ENCODE peak calls at places on chromosomes 3 and 15, in six cellular contexts. One of them, this sample, is unnamed.

GRCh38 chr3:47365213-47366153 is 15.3 kb upstream of the PTPN23 start:
- DNase-seq in KBM-7: peak; percentile 42
- DNase-seq in DMS 273 treated with DMSO at 0.1 percent for 48 hours: no peak
- DNase-seq in transverse colon: no peak
- DNase-seq in stimulated activated naive CD8-positive, alpha-beta T cell treated with anti-CD3 and anti-CD28 coated beads, Interleukin-15, Interleukin-2, amounts not matched to agents 100 U/mL and 50 U/mL, for 24 hours: no peak
- DNase-seq in T-helper 2 cell treated with Interferon-gamma antibody and Interleukin-4, amounts not matched to agents 5 μg/mL and 100 μg/mL, for 36 hours: no peak
- DNase-seq in this sample: no peak

GRCh38 chr3:63970596-63971468 is 52.5 kb downstream of the PSMD6 start:
- DNase-seq in KBM-7: no peak
- DNase-seq in DMS 273 treated with DMSO at 0.1 percent for 48 hours: no peak
- DNase-seq in transverse colon: no peak
- DNase-seq in stimulated activated naive CD8-positive, alpha-beta T cell treated with anti-CD3 and anti-CD28 coated beads, Interleukin-15, Interleukin-2, amounts not matched to agents 100 U/mL and 50 U/mL, for 24 hours: no peak
- DNase-seq in T-helper 2 cell treated with Interferon-gamma antibody and Interleukin-4, amounts not matched to agents 5 μg/mL and 100 μg/mL, for 36 hours: no peak
- DNase-seq in this sample: no peak

GRCh38 chr3:120682095-120682681 is at the start of gene HGD:
- DNase-seq in KBM-7: no peak
- DNase-seq in DMS 273 treated with DMSO at 0.1 percent for 48 hours: no peak
- DNase-seq in transverse colon: peak; percentile 70
- DNase-seq in stimulated activated naive CD8-positive, alpha-beta T cell treated with anti-CD3 and anti-CD28 coated beads, Interleukin-15, Interleukin-2, amounts not matched to agents 100 U/mL and 50 U/mL, for 24 hours: no peak
- DNase-seq in T-helper 2 cell treated with Interferon-gamma antibody and Interleukin-4, amounts not matched to agents 5 μg/mL and 100 μg/mL, for 36 hours: no peak
- DNase-seq in this sample: peak; percentile 15

GRCh38 chr15:48475600-48476395 is 144.6 kb downstream of the DUT start:
- DNase-seq in KBM-7: no peak
- DNase-seq in DMS 273 treated with DMSO at 0.1 percent for 48 hours: no peak
- DNase-seq in transverse colon: no peak
- DNase-seq in stimulated activated naive CD8-positive, alpha-beta T cell treated with anti-CD3 and anti-CD28 coated beads, Interleukin-15, Interleukin-2, amounts not matched to agents 100 U/mL and 50 U/mL, for 24 hours: no peak
- DNase-seq in T-helper 2 cell treated with Interferon-gamma antibody and Interleukin-4, amounts not matched to agents 5 μg/mL and 100 μg/mL, for 36 hours: no peak
- DNase-seq in this sample: no peak

GRCh38 chr15:41559489-41560177 is 621 bp downstream of the TYRO3 start:
- DNase-seq in KBM-7: peak; percentile 16
- DNase-seq in DMS 273 treated with DMSO at 0.1 percent for 48 hours: no peak
- DNase-seq in transverse colon: no peak
- DNase-seq in stimulated activated naive CD8-positive, alpha-beta T cell treated with anti-CD3 and anti-CD28 coated beads, Interleukin-15, Interleukin-2, amounts not matched to agents 100 U/mL and 50 U/mL, for 24 hours: no peak
- DNase-seq in T-helper 2 cell treated with Interferon-gamma antibody and Interleukin-4, amounts not matched to agents 5 μg/mL and 100 μg/mL, for 36 hours: no peak
- DNase-seq in this sample: peak; percentile 6

GRCh38 chr3:3087279-3087678 is 22.9 kb downstream of the IL5RA start:
- DNase-seq in KBM-7: no peak
- DNase-seq in DMS 273 treated with DMSO at 0.1 percent for 48 hours: no peak
- DNase-seq in transverse colon: no peak
- DNase-seq in stimulated activated naive CD8-positive, alpha-beta T cell treated with anti-CD3 and anti-CD28 coated beads, Interleukin-15, Interleukin-2, amounts not matched to agents 100 U/mL and 50 U/mL, for 24 hours: no peak
- DNase-seq in T-helper 2 cell treated with Interferon-gamma antibody and Interleukin-4, amounts not matched to agents 5 μg/mL and 100 μg/mL, for 36 hours: no peak
- DNase-seq in this sample: no peak

GRCh38 chr3:195886181-195887141 is 21.9 kb downstream of the TNK2 start:
- DNase-seq in KBM-7: no peak
- DNase-seq in DMS 273 treated with DMSO at 0.1 percent for 48 hours: no peak
- DNase-seq in transverse colon: no peak
- DNase-seq in stimulated activated naive CD8-positive, alpha-beta T cell treated with anti-CD3 and anti-CD28 coated beads, Interleukin-15, Interleukin-2, amounts not matched to agents 100 U/mL and 50 U/mL, for 24 hours: no peak
- DNase-seq in T-helper 2 cell treated with Interferon-gamma antibody and Interleukin-4, amounts not matched to agents 5 μg/mL and 100 μg/mL, for 36 hours: no peak
- DNase-seq in this sample: no peak

GRCh38 chr3:183253961-183254815 is 1.1 kb downstream of the B3GNT5 start:
- DNase-seq in KBM-7: peak; percentile 62
- DNase-seq in DMS 273 treated with DMSO at 0.1 percent for 48 hours: no peak
- DNase-seq in transverse colon: peak; percentile 45
- DNase-seq in stimulated activated naive CD8-positive, alpha-beta T cell treated with anti-CD3 and anti-CD28 coated beads, Interleukin-15, Interleukin-2, amounts not matched to agents 100 U/mL and 50 U/mL, for 24 hours: peak; percentile 44
- DNase-seq in T-helper 2 cell treated with Interferon-gamma antibody and Interleukin-4, amounts not matched to agents 5 μg/mL and 100 μg/mL, for 36 hours: peak; percentile 32
- DNase-seq in this sample: peak; percentile 57

GRCh38 chr3:49554639-49555265 is 475 bp downstream of the BSN start:
- DNase-seq in KBM-7: no peak
- DNase-seq in DMS 273 treated with DMSO at 0.1 percent for 48 hours: no peak
- DNase-seq in transverse colon: peak; percentile 57
- DNase-seq in stimulated activated naive CD8-positive, alpha-beta T cell treated with anti-CD3 and anti-CD28 coated beads, Interleukin-15, Interleukin-2, amounts not matched to agents 100 U/mL and 50 U/mL, for 24 hours: peak; percentile 70
- DNase-seq in T-helper 2 cell treated with Interferon-gamma antibody and Interleukin-4, amounts not matched to agents 5 μg/mL and 100 μg/mL, for 36 hours: no peak
- DNase-seq in this sample: no peak

GRCh38 chr15:49990835-49991540 is 128.0 kb downstream of the ATP8B4 start:
- DNase-seq in KBM-7: no peak
- DNase-seq in DMS 273 treated with DMSO at 0.1 percent for 48 hours: no peak
- DNase-seq in transverse colon: no peak
- DNase-seq in stimulated activated naive CD8-positive, alpha-beta T cell treated with anti-CD3 and anti-CD28 coated beads, Interleukin-15, Interleukin-2, amounts not matched to agents 100 U/mL and 50 U/mL, for 24 hours: no peak
- DNase-seq in T-helper 2 cell treated with Interferon-gamma antibody and Interleukin-4, amounts not matched to agents 5 μg/mL and 100 μg/mL, for 36 hours: no peak
- DNase-seq in this sample: no peak

GRCh38 chr3:46656778-46657556 is 36.5 kb downstream of the ALS2CL start:
- DNase-seq in KBM-7: no peak
- DNase-seq in DMS 273 treated with DMSO at 0.1 percent for 48 hours: peak; percentile 37
- DNase-seq in transverse colon: no peak
- DNase-seq in stimulated activated naive CD8-positive, alpha-beta T cell treated with anti-CD3 and anti-CD28 coated beads, Interleukin-15, Interleukin-2, amounts not matched to agents 100 U/mL and 50 U/mL, for 24 hours: no peak
- DNase-seq in T-helper 2 cell treated with Interferon-gamma antibody and Interleukin-4, amounts not matched to agents 5 μg/mL and 100 μg/mL, for 36 hours: no peak
- DNase-seq in this sample: no peak

GRCh38 chr15:98124576-98124975 is 164.1 kb downstream of the ARRDC4 start:
- DNase-seq in KBM-7: no peak
- DNase-seq in DMS 273 treated with DMSO at 0.1 percent for 48 hours: no peak
- DNase-seq in transverse colon: no peak
- DNase-seq in stimulated activated naive CD8-positive, alpha-beta T cell treated with anti-CD3 and anti-CD28 coated beads, Interleukin-15, Interleukin-2, amounts not matched to agents 100 U/mL and 50 U/mL, for 24 hours: no peak
- DNase-seq in T-helper 2 cell treated with Interferon-gamma antibody and Interleukin-4, amounts not matched to agents 5 μg/mL and 100 μg/mL, for 36 hours: no peak
- DNase-seq in this sample: no peak

GRCh38 chr3:153903430-153903829 is 217.8 kb upstream of the ARHGEF26 start:
- DNase-seq in KBM-7: no peak
- DNase-seq in DMS 273 treated with DMSO at 0.1 percent for 48 hours: no peak
- DNase-seq in transverse colon: no peak
- DNase-seq in stimulated activated naive CD8-positive, alpha-beta T cell treated with anti-CD3 and anti-CD28 coated beads, Interleukin-15, Interleukin-2, amounts not matched to agents 100 U/mL and 50 U/mL, for 24 hours: no peak
- DNase-seq in T-helper 2 cell treated with Interferon-gamma antibody and Interleukin-4, amounts not matched to agents 5 μg/mL and 100 μg/mL, for 36 hours: no peak
- DNase-seq in this sample: no peak

GRCh38 chr3:76349715-76350480 is 564.5 kb upstream of the ZNF717 start:
- DNase-seq in KBM-7: no peak
- DNase-seq in DMS 273 treated with DMSO at 0.1 percent for 48 hours: no peak
- DNase-seq in transverse colon: no peak
- DNase-seq in stimulated activated naive CD8-positive, alpha-beta T cell treated with anti-CD3 and anti-CD28 coated beads, Interleukin-15, Interleukin-2, amounts not matched to agents 100 U/mL and 50 U/mL, for 24 hours: no peak
- DNase-seq in T-helper 2 cell treated with Interferon-gamma antibody and Interleukin-4, amounts not matched to agents 5 μg/mL and 100 μg/mL, for 36 hours: no peak
- DNase-seq in this sample: no peak

GRCh38 chr15:50883903-50884302 is 24.6 kb upstream of the AP4E1 start:
- DNase-seq in KBM-7: peak; percentile 86
- DNase-seq in DMS 273 treated with DMSO at 0.1 percent for 48 hours: no peak
- DNase-seq in transverse colon: peak; percentile 38
- DNase-seq in stimulated activated naive CD8-positive, alpha-beta T cell treated with anti-CD3 and anti-CD28 coated beads, Interleukin-15, Interleukin-2, amounts not matched to agents 100 U/mL and 50 U/mL, for 24 hours: peak; percentile 37
- DNase-seq in T-helper 2 cell treated with Interferon-gamma antibody and Interleukin-4, amounts not matched to agents 5 μg/mL and 100 μg/mL, for 36 hours: peak; percentile 44
- DNase-seq in this sample: peak; percentile 78

GRCh38 chr15:42932833-42933515 is 12.4 kb upstream of the TTBK2 start:
- DNase-seq in KBM-7: no peak
- DNase-seq in DMS 273 treated with DMSO at 0.1 percent for 48 hours: no peak
- DNase-seq in transverse colon: no peak
- DNase-seq in stimulated activated naive CD8-positive, alpha-beta T cell treated with anti-CD3 and anti-CD28 coated beads, Interleukin-15, Interleukin-2, amounts not matched to agents 100 U/mL and 50 U/mL, for 24 hours: no peak
- DNase-seq in T-helper 2 cell treated with Interferon-gamma antibody and Interleukin-4, amounts not matched to agents 5 μg/mL and 100 μg/mL, for 36 hours: no peak
- DNase-seq in this sample: no peak

GRCh38 chr3:9883676-9884554 is 3.9 kb upstream of the CIDEC start:
- DNase-seq in KBM-7: no peak
- DNase-seq in DMS 273 treated with DMSO at 0.1 percent for 48 hours: no peak
- DNase-seq in transverse colon: no peak
- DNase-seq in stimulated activated naive CD8-positive, alpha-beta T cell treated with anti-CD3 and anti-CD28 coated beads, Interleukin-15, Interleukin-2, amounts not matched to agents 100 U/mL and 50 U/mL, for 24 hours: no peak
- DNase-seq in T-helper 2 cell treated with Interferon-gamma antibody and Interleukin-4, amounts not matched to agents 5 μg/mL and 100 μg/mL, for 36 hours: no peak
- DNase-seq in this sample: no peak

GRCh38 chr15:48191574-48192225 is at the start of gene CTXN2:
- DNase-seq in KBM-7: no peak
- DNase-seq in DMS 273 treated with DMSO at 0.1 percent for 48 hours: peak; percentile 6
- DNase-seq in transverse colon: peak; percentile 7
- DNase-seq in stimulated activated naive CD8-positive, alpha-beta T cell treated with anti-CD3 and anti-CD28 coated beads, Interleukin-15, Interleukin-2, amounts not matched to agents 100 U/mL and 50 U/mL, for 24 hours: no peak
- DNase-seq in T-helper 2 cell treated with Interferon-gamma antibody and Interleukin-4, amounts not matched to agents 5 μg/mL and 100 μg/mL, for 36 hours: no peak
- DNase-seq in this sample: no peak

GRCh38 chr3:50333744-50334328 is 5.8 kb upstream of the TUSC2 start:
- DNase-seq in KBM-7: no peak
- DNase-seq in DMS 273 treated with DMSO at 0.1 percent for 48 hours: no peak
- DNase-seq in transverse colon: no peak
- DNase-seq in stimulated activated naive CD8-positive, alpha-beta T cell treated with anti-CD3 and anti-CD28 coated beads, Interleukin-15, Interleukin-2, amounts not matched to agents 100 U/mL and 50 U/mL, for 24 hours: no peak
- DNase-seq in T-helper 2 cell treated with Interferon-gamma antibody and Interleukin-4, amounts not matched to agents 5 μg/mL and 100 μg/mL, for 36 hours: no peak
- DNase-seq in this sample: no peak

GRCh38 chr3:114374433-114374832 is 80.6 kb downstream of the TIGIT start:
- DNase-seq in KBM-7: no peak
- DNase-seq in DMS 273 treated with DMSO at 0.1 percent for 48 hours: no peak
- DNase-seq in transverse colon: no peak
- DNase-seq in stimulated activated naive CD8-positive, alpha-beta T cell treated with anti-CD3 and anti-CD28 coated beads, Interleukin-15, Interleukin-2, amounts not matched to agents 100 U/mL and 50 U/mL, for 24 hours: no peak
- DNase-seq in T-helper 2 cell treated with Interferon-gamma antibody and Interleukin-4, amounts not matched to agents 5 μg/mL and 100 μg/mL, for 36 hours: no peak
- DNase-seq in this sample: no peak

GRCh38 chr15:48306639-48307038 is 24.6 kb upstream of the DUT start:
- DNase-seq in KBM-7: no peak
- DNase-seq in DMS 273 treated with DMSO at 0.1 percent for 48 hours: no peak
- DNase-seq in transverse colon: no peak
- DNase-seq in stimulated activated naive CD8-positive, alpha-beta T cell treated with anti-CD3 and anti-CD28 coated beads, Interleukin-15, Interleukin-2, amounts not matched to agents 100 U/mL and 50 U/mL, for 24 hours: no peak
- DNase-seq in T-helper 2 cell treated with Interferon-gamma antibody and Interleukin-4, amounts not matched to agents 5 μg/mL and 100 μg/mL, for 36 hours: no peak
- DNase-seq in this sample: no peak

GRCh38 chr3:14823910-14824629 is 5.3 kb downstream of the FGD5 start:
- DNase-seq in KBM-7: no peak
- DNase-seq in DMS 273 treated with DMSO at 0.1 percent for 48 hours: no peak
- DNase-seq in transverse colon: no peak
- DNase-seq in stimulated activated naive CD8-positive, alpha-beta T cell treated with anti-CD3 and anti-CD28 coated beads, Interleukin-15, Interleukin-2, amounts not matched to agents 100 U/mL and 50 U/mL, for 24 hours: no peak
- DNase-seq in T-helper 2 cell treated with Interferon-gamma antibody and Interleukin-4, amounts not matched to agents 5 μg/mL and 100 μg/mL, for 36 hours: no peak
- DNase-seq in this sample: no peak

GRCh38 chr3:158727499-158728377 is 4.5 kb downstream of the RARRES1 start:
- DNase-seq in KBM-7: peak; percentile 79
- DNase-seq in DMS 273 treated with DMSO at 0.1 percent for 48 hours: peak; percentile 55
- DNase-seq in transverse colon: peak; percentile 64
- DNase-seq in stimulated activated naive CD8-positive, alpha-beta T cell treated with anti-CD3 and anti-CD28 coated beads, Interleukin-15, Interleukin-2, amounts not matched to agents 100 U/mL and 50 U/mL, for 24 hours: peak; percentile 28
- DNase-seq in T-helper 2 cell treated with Interferon-gamma antibody and Interleukin-4, amounts not matched to agents 5 μg/mL and 100 μg/mL, for 36 hours: peak; percentile 33
- DNase-seq in this sample: peak; percentile 82

GRCh38 chr15:57555270-57555669 is 36.4 kb upstream of the MYZAP start:
- DNase-seq in KBM-7: no peak
- DNase-seq in DMS 273 treated with DMSO at 0.1 percent for 48 hours: peak; percentile 79
- DNase-seq in transverse colon: no peak
- DNase-seq in stimulated activated naive CD8-positive, alpha-beta T cell treated with anti-CD3 and anti-CD28 coated beads, Interleukin-15, Interleukin-2, amounts not matched to agents 100 U/mL and 50 U/mL, for 24 hours: no peak
- DNase-seq in T-helper 2 cell treated with Interferon-gamma antibody and Interleukin-4, amounts not matched to agents 5 μg/mL and 100 μg/mL, for 36 hours: no peak
- DNase-seq in this sample: no peak

GRCh38 chr3:128861491-128861890 is 17.9 kb upstream of the ACAD9 start:
- DNase-seq in KBM-7: no peak
- DNase-seq in DMS 273 treated with DMSO at 0.1 percent for 48 hours: no peak
- DNase-seq in transverse colon: no peak
- DNase-seq in stimulated activated naive CD8-positive, alpha-beta T cell treated with anti-CD3 and anti-CD28 coated beads, Interleukin-15, Interleukin-2, amounts not matched to agents 100 U/mL and 50 U/mL, for 24 hours: no peak
- DNase-seq in T-helper 2 cell treated with Interferon-gamma antibody and Interleukin-4, amounts not matched to agents 5 μg/mL and 100 μg/mL, for 36 hours: no peak
- DNase-seq in this sample: no peak

GRCh38 chr3:112736802-112737566 is 96.0 kb upstream of the CCDC80 start:
- DNase-seq in KBM-7: no peak
- DNase-seq in DMS 273 treated with DMSO at 0.1 percent for 48 hours: no peak
- DNase-seq in transverse colon: no peak
- DNase-seq in stimulated activated naive CD8-positive, alpha-beta T cell treated with anti-CD3 and anti-CD28 coated beads, Interleukin-15, Interleukin-2, amounts not matched to agents 100 U/mL and 50 U/mL, for 24 hours: no peak
- DNase-seq in T-helper 2 cell treated with Interferon-gamma antibody and Interleukin-4, amounts not matched to agents 5 μg/mL and 100 μg/mL, for 36 hours: no peak
- DNase-seq in this sample: no peak

GRCh38 chr3:28012830-28013229 is 228.6 kb upstream of the CMC1 start:
- DNase-seq in KBM-7: no peak
- DNase-seq in DMS 273 treated with DMSO at 0.1 percent for 48 hours: no peak
- DNase-seq in transverse colon: no peak
- DNase-seq in stimulated activated naive CD8-positive, alpha-beta T cell treated with anti-CD3 and anti-CD28 coated beads, Interleukin-15, Interleukin-2, amounts not matched to agents 100 U/mL and 50 U/mL, for 24 hours: no peak
- DNase-seq in T-helper 2 cell treated with Interferon-gamma antibody and Interleukin-4, amounts not matched to agents 5 μg/mL and 100 μg/mL, for 36 hours: no peak
- DNase-seq in this sample: no peak

GRCh38 chr3:194275721-194276120 is 75.4 kb downstream of the CPN2 start:
- DNase-seq in KBM-7: no peak
- DNase-seq in DMS 273 treated with DMSO at 0.1 percent for 48 hours: no peak
- DNase-seq in transverse colon: no peak
- DNase-seq in stimulated activated naive CD8-positive, alpha-beta T cell treated with anti-CD3 and anti-CD28 coated beads, Interleukin-15, Interleukin-2, amounts not matched to agents 100 U/mL and 50 U/mL, for 24 hours: no peak
- DNase-seq in T-helper 2 cell treated with Interferon-gamma antibody and Interleukin-4, amounts not matched to agents 5 μg/mL and 100 μg/mL, for 36 hours: no peak
- DNase-seq in this sample: no peak

GRCh38 chr15:100873029-100873677 is 6.5 kb upstream of the ALDH1A3 start:
- DNase-seq in KBM-7: peak; percentile 69
- DNase-seq in DMS 273 treated with DMSO at 0.1 percent for 48 hours: peak; percentile 15
- DNase-seq in transverse colon: peak; percentile 78
- DNase-seq in stimulated activated naive CD8-positive, alpha-beta T cell treated with anti-CD3 and anti-CD28 coated beads, Interleukin-15, Interleukin-2, amounts not matched to agents 100 U/mL and 50 U/mL, for 24 hours: peak; percentile 37
- DNase-seq in T-helper 2 cell treated with Interferon-gamma antibody and Interleukin-4, amounts not matched to agents 5 μg/mL and 100 μg/mL, for 36 hours: peak; percentile 16
- DNase-seq in this sample: peak; percentile 85